ENCODE peak calls at places on chromosomes 2 and 18, in six cellular contexts. P is kidney; Q is posterior vena cava; H is cardiac muscle cell; L is stimulated activated CD8-positive, alpha-beta memory T cell treated with anti-CD3 and anti-CD28 coated beads, Interleukin-4, amount 100 ng/mL, for 24 hours; F is PC-3. U is an unnamed sample.

GRCh38 chr2:5695641-5696350 is 3.6 kb downstream of the SOX11 start:
- DNase-seq in P (no peak), Q (no peak), H (peak; percentile 25), L (no peak), F (no peak), U (no peak)

GRCh38 chr2:139160838-139161237 is 380.6 kb upstream of the NXPH2 start:
- DNase-seq in P (no peak), Q (no peak), H (no peak), L (no peak), F (peak; percentile 40), U (no peak)

GRCh38 chr2:29215739-29216608 is 100.8 kb downstream of the CLIP4 start:
- DNase-seq in P (no peak), Q (peak; percentile 40), H (no peak), L (no peak), F (no peak), U (no peak)

GRCh38 chr2:36459725-36460137 is 104.2 kb downstream of the CRIM1 start:
- DNase-seq in P (no peak), Q (no peak), H (peak; percentile 64), L (no peak), F (peak; percentile 81), U (no peak)

GRCh38 chr2:20065885-20066602 is 14.6 kb upstream of the LAPTM4A start:
- DNase-seq in P (no peak), Q (no peak), H (peak; percentile 74), L (no peak), F (peak; percentile 96), U (no peak)

GRCh38 chr2:64288321-64288931 is 144.2 kb upstream of the PELI1 start:
- DNase-seq in P (no peak), Q (no peak), H (peak; percentile 93), L (no peak), F (no peak), U (no peak)

GRCh38 chr18:77857926-77858325 is 608.3 kb downstream of the GALR1 start:
- DNase-seq in P (no peak), Q (no peak), H (no peak), L (no peak), F (no peak), U (no peak)

GRCh38 chr2:208466133-208466919 is 59.7 kb downstream of the PTH2R start:
- DNase-seq in P (no peak), Q (no peak), H (peak; percentile 44), L (no peak), F (peak; percentile 68), U (no peak)

GRCh38 chr18:48829443-48830149 is 121.2 kb downstream of the SMAD7 start:
- DNase-seq in P (peak; percentile 78), Q (no peak), H (no peak), L (no peak), F (no peak), U (peak; percentile 51)

GRCh38 chr2:8719528-8719927 is 37.7 kb downstream of the ID2 start:
- DNase-seq in P (no peak), Q (no peak), H (peak; percentile 15), L (no peak), F (no peak), U (no peak)

GRCh38 chr2:37415128-37415817 is 70.8 kb downstream of the QPCT start:
- DNase-seq in P (no peak), Q (no peak), H (peak; percentile 36), L (no peak), F (peak; percentile 44), U (no peak)

GRCh38 chr18:49250819-49251388 is 209.5 kb downstream of the DYM start:
- DNase-seq in P (no peak), Q (no peak), H (peak; percentile 65), L (no peak), F (peak; percentile 12), U (no peak)

GRCh38 chr2:46858697-46859080 is 56.9 kb downstream of the MCFD2 start:
- DNase-seq in P (no peak), Q (no peak), H (peak; percentile 92), L (no peak), F (no peak), U (no peak)

GRCh38 chr18:48639772-48640432 is 101.1 kb downstream of the CTIF start:
- DNase-seq in P (no peak), Q (no peak), H (no peak), L (no peak), F (no peak), U (no peak)

GRCh38 chr2:60514886-60515407 is 38.5 kb downstream of the BCL11A start:
- DNase-seq in P (no peak), Q (no peak), H (no peak), L (no peak), F (no peak), U (no peak)

GRCh38 chr2:19846567-19846966 is 55.2 kb downstream of the TTC32 start:
- DNase-seq in P (no peak), Q (no peak), H (no peak), L (no peak), F (no peak), U (no peak)

GRCh38 chr2:109662889-109663288 is 48.7 kb downstream of the SOWAHC start:
- DNase-seq in P (no peak), Q (no peak), H (no peak), L (no peak), F (peak; percentile 25), U (no peak)

GRCh38 chr2:26740890-26741302 is 23.2 kb upstream of the SLC35F6 start:
- DNase-seq in P (no peak), Q (no peak), H (peak; percentile 47), L (peak; percentile 18), F (no peak), U (no peak)

GRCh38 chr2:37993135-37993534 is 68.0 kb downstream of the RMDN2 start:
- DNase-seq in P (no peak), Q (no peak), H (peak; percentile 31), L (no peak), F (peak; percentile 60), U (no peak)

GRCh38 chr2:51994123-51994788 is 962.3 kb upstream of the NRXN1 start:
- DNase-seq in P (no peak), Q (no peak), H (no peak), L (no peak), F (peak; percentile 35), U (no peak)

GRCh38 chr2:174442546-174443510 is 44.0 kb downstream of the GPR155 start:
- DNase-seq in P (no peak), Q (no peak), H (peak; percentile 85), L (no peak), F (peak; percentile 89), U (no peak)